ENCODE peak calls at places on chromosomes 7 and 10, in five cellular contexts. One of them, this sample, is unnamed.
A peak's percentile ranks its signal among the peaks of the same experiment; 100 is the strongest.

GRCh38 chr10:73893386-73893785 is 17.5 kb upstream of the PLAU start:
- DNase-seq in H1: no peak
- DNase-seq in neuronal stem cell: no peak
- DNase-seq in H9: no peak
- DNase-seq in trophoblast cell: peak; percentile 50
- DNase-seq in this sample: no peak

GRCh38 chr7:16609842-16610450 is 35.6 kb downstream of the ANKMY2 start:
- DNase-seq in H1: no peak
- DNase-seq in neuronal stem cell: no peak
- DNase-seq in H9: no peak
- DNase-seq in trophoblast cell: no peak
- DNase-seq in this sample: no peak

GRCh38 chr7:26843696-26844095 is 20.7 kb downstream of the SKAP2 start:
- DNase-seq in H1: no peak
- DNase-seq in neuronal stem cell: no peak
- DNase-seq in H9: no peak
- DNase-seq in trophoblast cell: no peak
- DNase-seq in this sample: no peak

GRCh38 chr7:22346383-22347107 is 10.4 kb downstream of the RAPGEF5 start:
- DNase-seq in H1: no peak
- DNase-seq in neuronal stem cell: no peak
- DNase-seq in H9: no peak
- DNase-seq in trophoblast cell: peak; percentile 31
- DNase-seq in this sample: no peak

GRCh38 chr7:27678617-27679260 is 16.1 kb upstream of the HIBADH start:
- DNase-seq in H1: no peak
- DNase-seq in neuronal stem cell: no peak
- DNase-seq in H9: no peak
- DNase-seq in trophoblast cell: no peak
- DNase-seq in this sample: peak; percentile 50

GRCh38 chr10:98045785-98046389 is 15.5 kb upstream of the CRTAC1 start:
- DNase-seq in H1: peak; percentile 79
- DNase-seq in neuronal stem cell: peak; percentile 58
- DNase-seq in H9: peak; percentile 78
- DNase-seq in trophoblast cell: peak; percentile 49
- DNase-seq in this sample: peak; percentile 47

GRCh38 chr10:89829887-89830269 is 128.5 kb downstream of the KIF20B start:
- DNase-seq in H1: no peak
- DNase-seq in neuronal stem cell: no peak
- DNase-seq in H9: no peak
- DNase-seq in trophoblast cell: no peak
- DNase-seq in this sample: no peak

GRCh38 chr7:76358053-76358477 is 726 bp downstream of the YWHAG start:
- DNase-seq in H1: no peak
- DNase-seq in neuronal stem cell: peak; percentile 41
- DNase-seq in H9: no peak
- DNase-seq in trophoblast cell: no peak
- DNase-seq in this sample: peak; percentile 63

GRCh38 chr7:139914306-139914747 is 85.3 kb downstream of the TBXAS1 start:
- DNase-seq in H1: no peak
- DNase-seq in neuronal stem cell: no peak
- DNase-seq in H9: no peak
- DNase-seq in trophoblast cell: no peak
- DNase-seq in this sample: peak; percentile 58

GRCh38 chr7:30146127-30146612 is 11.4 kb downstream of the MTURN start:
- DNase-seq in H1: no peak
- DNase-seq in neuronal stem cell: no peak
- DNase-seq in H9: no peak
- DNase-seq in trophoblast cell: no peak
- DNase-seq in this sample: peak; percentile 25

GRCh38 chr7:82507976-82508677 is 64.5 kb upstream of the CACNA2D1 start:
- DNase-seq in H1: peak; percentile 54
- DNase-seq in neuronal stem cell: no peak
- DNase-seq in H9: peak; percentile 66
- DNase-seq in trophoblast cell: no peak
- DNase-seq in this sample: no peak

GRCh38 chr10:27783660-27784059 is 38.0 kb upstream of the MKX start:
- DNase-seq in H1: no peak
- DNase-seq in neuronal stem cell: peak; percentile 36
- DNase-seq in H9: peak; percentile 66
- DNase-seq in trophoblast cell: peak; percentile 61
- DNase-seq in this sample: peak; percentile 53

GRCh38 chr10:117094856-117095255 is 43.2 kb downstream of the VAX1 start:
- DNase-seq in H1: no peak
- DNase-seq in neuronal stem cell: peak; percentile 84
- DNase-seq in H9: peak; percentile 46
- DNase-seq in trophoblast cell: no peak
- DNase-seq in this sample: no peak

GRCh38 chr10:59627366-59628018 is 82.2 kb downstream of the SLC16A9 start:
- DNase-seq in H1: no peak
- DNase-seq in neuronal stem cell: no peak
- DNase-seq in H9: no peak
- DNase-seq in trophoblast cell: peak; percentile 90
- DNase-seq in this sample: no peak

GRCh38 chr10:80406249-80406648 is 2.1 kb upstream of the PRXL2A start:
- DNase-seq in H1: no peak
- DNase-seq in neuronal stem cell: no peak
- DNase-seq in H9: no peak
- DNase-seq in trophoblast cell: no peak
- DNase-seq in this sample: peak; percentile 29

GRCh38 chr10:7481382-7481765 is 70.5 kb upstream of the SFMBT2 start:
- DNase-seq in H1: no peak
- DNase-seq in neuronal stem cell: no peak
- DNase-seq in H9: no peak
- DNase-seq in trophoblast cell: no peak
- DNase-seq in this sample: no peak

GRCh38 chr10:62080905-62081304 is 179.4 kb downstream of the ARID5B start:
- DNase-seq in H1: no peak
- DNase-seq in neuronal stem cell: no peak
- DNase-seq in H9: no peak
- DNase-seq in trophoblast cell: no peak
- DNase-seq in this sample: no peak
- H3K27ac ChIP-seq in H1: no peak overlapping the region
- H3K27ac ChIP-seq in neuronal stem cell: no peak overlapping the region
- H3K27ac ChIP-seq in H9: no peak overlapping the region
- H3K27ac ChIP-seq in trophoblast cell: no peak overlapping the region
- H3K27ac ChIP-seq in this sample: peak overlapping the region; percentile 69

DNA sequence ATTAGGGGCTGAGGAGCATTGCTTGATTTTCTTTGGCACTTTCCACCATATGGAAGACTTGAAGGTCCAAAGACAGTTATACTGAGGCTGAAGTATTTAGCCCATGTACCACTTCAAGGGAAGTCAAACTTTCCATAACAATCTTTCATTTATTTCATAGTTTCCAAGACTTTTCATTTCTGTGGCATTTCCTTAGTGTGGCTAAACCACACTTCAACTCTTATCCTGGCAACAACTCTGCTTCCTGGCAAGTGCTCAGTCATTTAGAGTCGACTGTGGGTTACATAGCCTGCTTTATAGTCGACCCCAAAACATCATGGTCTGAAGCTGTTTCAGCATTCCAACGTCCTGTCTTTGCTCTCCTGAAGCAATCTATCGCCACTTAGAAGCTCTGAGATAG is 343.0 kb upstream of the SEMA3D start:
- DNase-seq in H1: no peak
- DNase-seq in neuronal stem cell: no peak
- DNase-seq in H9: no peak
- DNase-seq in trophoblast cell: no peak
- DNase-seq in this sample: peak; percentile 57
- H3K4me2 ChIP-seq in H1: no peak overlapping the region
- H3K4me2 ChIP-seq in neuronal stem cell: no peak overlapping the region
- H3K4me2 ChIP-seq in H9: no peak overlapping the region
- H3K4me2 ChIP-seq in trophoblast cell: no peak overlapping the region
- H3K4me2 ChIP-seq in this sample: no peak overlapping the region

DNA sequence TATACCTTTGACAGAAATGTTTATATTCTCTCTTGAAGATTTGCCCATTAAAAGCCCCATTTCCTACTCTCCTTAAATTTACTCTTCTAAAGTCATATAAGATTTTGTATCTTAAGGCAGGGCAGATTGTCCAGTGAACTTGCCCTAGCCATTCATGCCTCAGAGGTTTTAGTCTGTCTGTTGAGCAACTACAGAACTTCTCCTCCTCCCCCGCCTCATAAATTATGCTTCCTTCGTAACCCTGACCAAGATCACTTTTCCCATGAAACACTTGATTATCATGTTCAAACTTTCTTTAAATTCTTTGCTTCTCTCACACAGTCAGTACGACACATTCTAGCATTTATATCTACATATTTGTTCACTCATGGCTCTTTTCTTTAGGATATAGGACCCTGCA is 621.3 kb downstream of the ANKRD7 start:
- DNase-seq in H1: no peak
- DNase-seq in neuronal stem cell: no peak
- DNase-seq in H9: no peak
- DNase-seq in trophoblast cell: no peak
- DNase-seq in this sample: no peak
- H2BK12ac ChIP-seq in H1: no peak overlapping the region
- H2BK12ac ChIP-seq in neuronal stem cell: no peak overlapping the region
- H2BK12ac ChIP-seq in H9: no peak overlapping the region
- H2BK12ac ChIP-seq in trophoblast cell: no peak overlapping the region
- H2BK12ac ChIP-seq in this sample: no peak overlapping the region

GRCh38 chr10:13681528-13681927 is 94.8 kb downstream of the PRPF18 start:
- DNase-seq in H1: no peak
- DNase-seq in neuronal stem cell: no peak
- DNase-seq in H9: no peak
- DNase-seq in trophoblast cell: no peak
- DNase-seq in this sample: no peak
- H3K27ac ChIP-seq in H1: no peak overlapping the region
- H3K27ac ChIP-seq in neuronal stem cell: no peak overlapping the region
- H3K27ac ChIP-seq in H9: no peak overlapping the region
- H3K27ac ChIP-seq in trophoblast cell: no peak overlapping the region
- H3K27ac ChIP-seq in this sample: no peak overlapping the region

GRCh38 chr10:92732958-92733357 is 43.2 kb downstream of the HHEX start:
- DNase-seq in H1: no peak
- DNase-seq in neuronal stem cell: no peak
- DNase-seq in H9: no peak
- DNase-seq in trophoblast cell: no peak
- DNase-seq in this sample: no peak
- H3K4me2 ChIP-seq in H1: no peak overlapping the region
- H3K4me2 ChIP-seq in neuronal stem cell: no peak overlapping the region
- H3K4me2 ChIP-seq in H9: no peak overlapping the region
- H3K4me2 ChIP-seq in trophoblast cell: no peak overlapping the region
- H3K4me2 ChIP-seq in this sample: no peak overlapping the region